ENCODE peak calls at places on chromosomes 13 and 19, in five cellular contexts. I is tibial artery, L is fibroblast of mammary gland, S is mesenchymal stem cell, M is A172. D is an unnamed sample.

GRCh38 chr13:61123533-61124269 is 291.9 kb downstream of the PCDH20 start:
- DNase-seq in S (no peak), I (no peak), L (no peak), M (no peak), D (no peak)

GRCh38 chr19:44875666-44876418 is 15.2 kb upstream of the TOMM40 start:
- DNase-seq in I (no peak), M (peak), S (peak), L (peak), D (no peak)

GRCh38 chr13:21060827-21061076 is 634 bp downstream of the LATS2 start:
- DNase-seq in L (no peak), S (no peak), M (no peak), I (no peak), D (no peak)

GRCh38 chr19:29375429-29376093 is 150.2 kb upstream of the VSTM2B start:
- DNase-seq in S (no peak), M (no peak), I (no peak), L (no peak), D (no peak)

GRCh38 chr13:62846302-62846701 is 1430.7 kb upstream of the PCDH20 start:
- DNase-seq in M (peak), L (peak), I (no peak), S (no peak), D (no peak)

GRCh38 chr19:42175335-42175734 is 42.1 kb downstream of the DEDD2 start:
- DNase-seq in M (no peak), L (no peak), S (no peak), I (no peak), D (no peak)

GRCh38 chr13:93525087-93525486 is 298.5 kb downstream of the GPC6 start:
- DNase-seq in L (no peak), I (no peak), S (no peak), M (no peak), D (no peak)

GRCh38 chr19:38710928-38711725 is 33.1 kb downstream of the CAPN12 start:
- DNase-seq in L (peak), I (no peak), M (no peak), S (peak), D (no peak)

GRCh38 chr13:35953537-35954206 is 177.5 kb downstream of the DCLK1 start:
- DNase-seq in M (peak), I (peak), S (peak), L (peak), D (no peak)

GRCh38 chr19:56091066-56091490 is 30.0 kb downstream of the ZNF787 start:
- DNase-seq in M (peak), S (peak), I (no peak), L (peak), D (no peak)

GRCh38 chr13:51942189-51942588 is 69.1 kb downstream of the ATP7B start:
- DNase-seq in S (no peak), I (no peak), L (no peak), M (peak), D (no peak)

GRCh38 chr19:16134510-16134909 is 9.0 kb upstream of the HSH2D start:
- DNase-seq in M (no peak), L (no peak), I (no peak), S (no peak), D (no peak)

GRCh38 chr13:24264976-24265375 is 44.4 kb upstream of the C1QTNF9 start:
- DNase-seq in S (no peak), I (no peak), M (no peak), L (no peak), D (peak)

GRCh38 chr19:47495478-47496372 is 11.7 kb upstream of the KPTN start:
- DNase-seq in S (no peak), M (no peak), I (no peak), L (no peak), D (no peak)

GRCh38 chr13:48954086-48954485 is 21.6 kb upstream of the FNDC3A start:
- DNase-seq in S (peak), M (no peak), I (no peak), L (peak), D (no peak)

GRCh38 chr19:19461671-19462622 is 53.4 kb downstream of the TSSK6 start:
- DNase-seq in S (peak), M (no peak), L (peak), I (peak), D (peak)